ENCODE peak calls at places on chromosomes 3 and 15, in six cellular contexts. Y, X, G, C, E and H are unnamed samples.

GRCh38 chr15:66128116-66128715 is 125.3 kb downstream of the MEGF11 start:
- DNase-seq in Y (no peak), X (no peak), G (no peak), C (no peak), E (no peak), H (no peak)

GRCh38 chr3:65904016-65904415 is 134.7 kb downstream of the MAGI1 start:
- DNase-seq in Y (no peak), X (no peak), G (no peak), C (no peak), E (no peak), H (no peak)

GRCh38 chr3:99952306-99952705 is 134.6 kb downstream of the CMSS1 start:
- DNase-seq in Y (no peak), X (no peak), G (no peak), C (no peak), E (no peak), H (no peak)

GRCh38 chr15:41085029-41085428 is 31.1 kb downstream of the INO80 start:
- DNase-seq in Y (no peak), X (no peak), G (no peak), C (no peak), E (no peak), H (no peak)

GRCh38 chr3:127729556-127730056 is 56.9 kb downstream of the ABTB1 start:
- DNase-seq in Y (no peak), X (no peak), G (no peak), C (no peak), E (no peak), H (no peak)

GRCh38 chr15:31472636-31473383 is 146.2 kb downstream of the KLF13 start:
- DNase-seq in Y (peak), X (no peak), G (no peak), C (peak), E (no peak), H (no peak)

GRCh38 chr3:197468866-197469382 is 86.8 kb downstream of the BDH1 start:
- DNase-seq in Y (no peak), X (no peak), G (no peak), C (no peak), E (no peak), H (no peak)

GRCh38 chr3:159877924-159878323 is 110.7 kb upstream of the IL12A start:
- DNase-seq in Y (no peak), X (no peak), G (no peak), C (no peak), E (no peak), H (no peak)

GRCh38 chr3:129622418-129622872 is 16.0 kb upstream of the PLXND1 start:
- DNase-seq in Y (no peak), X (no peak), G (no peak), C (no peak), E (peak), H (no peak)

GRCh38 chr3:40200754-40201316 is 108.7 kb upstream of the EIF1B start:
- DNase-seq in Y (no peak), X (no peak), G (no peak), C (no peak), E (no peak), H (no peak)

GRCh38 chr15:52288051-52288942 is 7.3 kb downstream of the MYO5C start:
- DNase-seq in Y (no peak), X (no peak), G (peak), C (no peak), E (no peak), H (no peak)

GRCh38 chr3:135965129-135965505 is 411 bp upstream of the PPP2R3A start:
- DNase-seq in Y (no peak), X (no peak), G (peak), C (no peak), E (no peak), H (peak)

GRCh38 chr3:40876019-40876418 is 323.3 kb upstream of the CTNNB1 start:
- DNase-seq in Y (no peak), X (no peak), G (no peak), C (no peak), E (no peak), H (no peak)

GRCh38 chr3:35927441-35927840 is 288.1 kb downstream of the ARPP21 start:
- DNase-seq in Y (no peak), X (no peak), G (no peak), C (no peak), E (no peak), H (no peak)

GRCh38 chr3:13596426-13597205 is 47.7 kb downstream of the FBLN2 start:
- DNase-seq in Y (no peak), X (no peak), G (no peak), C (no peak), E (no peak), H (no peak)

GRCh38 chr15:71792521-71792920 is 17.8 kb upstream of the NR2E3 start:
- DNase-seq in Y (no peak), X (no peak), G (no peak), C (no peak), E (no peak), H (no peak)

GRCh38 chr15:42348083-42348482 is 11.2 kb upstream of the CAPN3 start:
- DNase-seq in Y (no peak), X (peak), G (no peak), C (no peak), E (no peak), H (no peak)

GRCh38 chr3:173066044-173066679 is 74.9 kb downstream of the SPATA16 start:
- DNase-seq in Y (no peak), X (no peak), G (no peak), C (no peak), E (no peak), H (no peak)

GRCh38 chr3:12999147-13000140 is 73.8 kb downstream of the IQSEC1 start:
- DNase-seq in Y (no peak), X (no peak), G (no peak), C (no peak), E (peak), H (no peak)

GRCh38 chr3:42841332-42841731 is 32.1 kb downstream of the ACKR2 start:
- DNase-seq in Y (no peak), X (no peak), G (no peak), C (no peak), E (no peak), H (no peak)

GRCh38 chr3:72162649-72163184 is 377.8 kb upstream of the PROK2 start:
- DNase-seq in Y (no peak), X (no peak), G (no peak), C (no peak), E (no peak), H (no peak)

GRCh38 chr3:42486814-42487569 is 15.5 kb upstream of the VIPR1 start:
- DNase-seq in Y (no peak), X (no peak), G (no peak), C (no peak), E (peak), H (no peak)

GRCh38 chr3:5553203-5553602 is 365.7 kb downstream of the EDEM1 start:
- DNase-seq in Y (no peak), X (no peak), G (no peak), C (no peak), E (no peak), H (no peak)

GRCh38 chr15:80906159-80906775 is 83.4 kb downstream of the MESD start:
- DNase-seq in Y (no peak), X (no peak), G (peak), C (no peak), E (peak), H (peak)

GRCh38 chr3:64343692-64344440 is 118.6 kb upstream of the PRICKLE2 start:
- DNase-seq in Y (no peak), X (no peak), G (no peak), C (no peak), E (no peak), H (no peak)

GRCh38 chr3:186425788-186426730 is 64.0 kb upstream of the DGKG start:
- DNase-seq in Y (no peak), X (no peak), G (no peak), C (no peak), E (no peak), H (no peak)

GRCh38 chr3:31562525-31562924 is 29.8 kb downstream of the STT3B start:
- DNase-seq in Y (no peak), X (no peak), G (no peak), C (peak), E (no peak), H (no peak)

GRCh38 chr3:65226287-65226686 is 538.5 kb upstream of the ADAMTS9 start:
- DNase-seq in Y (no peak), X (no peak), G (no peak), C (no peak), E (no peak), H (no peak)

GRCh38 chr3:127454051-127454450 is 136.5 kb downstream of the TPRA1 start:
- DNase-seq in Y (no peak), X (no peak), G (no peak), C (no peak), E (no peak), H (no peak)

GRCh38 chr3:160402249-160403027 is 3.0 kb downstream of the SMC4 start:
- DNase-seq in Y (no peak), X (no peak), G (no peak), C (no peak), E (no peak), H (no peak)

GRCh38 chr3:169299129-169299528 is 364.4 kb downstream of the MECOM start:
- DNase-seq in Y (no peak), X (no peak), G (no peak), C (no peak), E (no peak), H (no peak)

GRCh38 chr3:57596495-57597239 is 477 bp downstream of the ARF4 start:
- DNase-seq in Y (peak), X (peak), G (peak), C (peak), E (peak), H (peak)

GRCh38 chr3:174951023-174951422 is 91.9 kb downstream of the NAALADL2 start:
- DNase-seq in Y (no peak), X (peak), G (no peak), C (no peak), E (no peak), H (no peak)

GRCh38 chr15:62658498-62658897 is 384.0 kb upstream of the TPM1 start:
- DNase-seq in Y (no peak), X (no peak), G (no peak), C (peak), E (no peak), H (no peak)